ENCODE peak calls at places on chromosomes 7 and 10, in five cellular contexts. One of them, this sample, is unnamed.

GRCh38 chr10:75211007-75211735 is 575 bp downstream of the VDAC2 start:
- DNase-seq in fibroblast of lung: peak
- DNase-seq in cardiac fibroblast: peak
- DNase-seq in transverse colon: peak
- DNase-seq in pancreas: no peak
- DNase-seq in this sample: no peak

GRCh38 chr7:24346129-24346528 is 62.1 kb downstream of the NPY start:
- DNase-seq in fibroblast of lung: no peak
- DNase-seq in cardiac fibroblast: no peak
- DNase-seq in transverse colon: no peak
- DNase-seq in pancreas: no peak
- DNase-seq in this sample: no peak

GRCh38 chr7:29957921-29958320 is 31.7 kb downstream of the SCRN1 start:
- DNase-seq in fibroblast of lung: no peak
- DNase-seq in cardiac fibroblast: no peak
- DNase-seq in transverse colon: no peak
- DNase-seq in pancreas: no peak
- DNase-seq in this sample: no peak

GRCh38 chr10:97072851-97073665 is 112.7 kb downstream of the SLIT1 start:
- DNase-seq in fibroblast of lung: peak
- DNase-seq in cardiac fibroblast: peak
- DNase-seq in transverse colon: peak
- DNase-seq in pancreas: peak
- DNase-seq in this sample: peak

GRCh38 chr7:93359520-93360198 is 127.5 kb downstream of the VPS50 start:
- DNase-seq in fibroblast of lung: no peak
- DNase-seq in cardiac fibroblast: no peak
- DNase-seq in transverse colon: no peak
- DNase-seq in pancreas: no peak
- DNase-seq in this sample: no peak

GRCh38 chr7:29955799-29956476 is 33.7 kb downstream of the SCRN1 start:
- DNase-seq in fibroblast of lung: no peak
- DNase-seq in cardiac fibroblast: no peak
- DNase-seq in transverse colon: peak
- DNase-seq in pancreas: no peak
- DNase-seq in this sample: no peak

GRCh38 chr7:43123457-43123856 is 11.0 kb downstream of the HECW1 start:
- DNase-seq in fibroblast of lung: no peak
- DNase-seq in cardiac fibroblast: no peak
- DNase-seq in transverse colon: no peak
- DNase-seq in pancreas: no peak
- DNase-seq in this sample: no peak

GRCh38 chr7:95526128-95526738 is 40.5 kb downstream of the ASB4 start:
- DNase-seq in fibroblast of lung: no peak
- DNase-seq in cardiac fibroblast: no peak
- DNase-seq in transverse colon: no peak
- DNase-seq in pancreas: no peak
- DNase-seq in this sample: no peak

GRCh38 chr10:20085115-20085514 is 268.9 kb downstream of the PLXDC2 start:
- DNase-seq in fibroblast of lung: no peak
- DNase-seq in cardiac fibroblast: no peak
- DNase-seq in transverse colon: no peak
- DNase-seq in pancreas: no peak
- DNase-seq in this sample: no peak

GRCh38 chr10:76311752-76312699 is 880.6 kb downstream of the LRMDA start:
- DNase-seq in fibroblast of lung: no peak
- DNase-seq in cardiac fibroblast: peak
- DNase-seq in transverse colon: no peak
- DNase-seq in pancreas: peak
- DNase-seq in this sample: no peak

GRCh38 chr10:132264966-132265877 is 42.5 kb downstream of the STK32C start:
- DNase-seq in fibroblast of lung: peak
- DNase-seq in cardiac fibroblast: peak
- DNase-seq in transverse colon: no peak
- DNase-seq in pancreas: no peak
- DNase-seq in this sample: no peak

GRCh38 chr10:58404001-58404400 is 18.8 kb downstream of the TFAM start:
- DNase-seq in fibroblast of lung: no peak
- DNase-seq in cardiac fibroblast: no peak
- DNase-seq in transverse colon: no peak
- DNase-seq in pancreas: no peak
- DNase-seq in this sample: no peak

GRCh38 chr10:23439452-23439919 is 611 bp downstream of the OTUD1 start:
- DNase-seq in fibroblast of lung: peak
- DNase-seq in cardiac fibroblast: peak
- DNase-seq in transverse colon: no peak
- DNase-seq in pancreas: no peak
- DNase-seq in this sample: no peak

GRCh38 chr10:96703358-96703757 is 17.0 kb downstream of the PIK3AP1 start:
- DNase-seq in fibroblast of lung: no peak
- DNase-seq in cardiac fibroblast: no peak
- DNase-seq in transverse colon: no peak
- DNase-seq in pancreas: no peak
- DNase-seq in this sample: no peak

GRCh38 chr10:113058175-113058961 is 108.3 kb downstream of the TCF7L2 start:
- DNase-seq in fibroblast of lung: peak
- DNase-seq in cardiac fibroblast: peak
- DNase-seq in transverse colon: peak
- DNase-seq in pancreas: no peak
- DNase-seq in this sample: no peak

GRCh38 chr7:14336256-14336655 is 346.8 kb upstream of the ETV1 start:
- DNase-seq in fibroblast of lung: no peak
- DNase-seq in cardiac fibroblast: no peak
- DNase-seq in transverse colon: no peak
- DNase-seq in pancreas: no peak
- DNase-seq in this sample: no peak

GRCh38 chr10:118907051-118907450 is 122.5 kb upstream of the NANOS1 start:
- DNase-seq in fibroblast of lung: no peak
- DNase-seq in cardiac fibroblast: no peak
- DNase-seq in transverse colon: no peak
- DNase-seq in pancreas: no peak
- DNase-seq in this sample: no peak

GRCh38 chr10:25175527-25176420 is 973 bp downstream of the GPR158 start:
- DNase-seq in fibroblast of lung: peak
- DNase-seq in cardiac fibroblast: peak
- DNase-seq in transverse colon: peak
- DNase-seq in pancreas: peak
- DNase-seq in this sample: no peak

GRCh38 chr7:818031-818699 is 14.1 kb upstream of the SUN1 start:
- DNase-seq in fibroblast of lung: peak
- DNase-seq in cardiac fibroblast: peak
- DNase-seq in transverse colon: no peak
- DNase-seq in pancreas: no peak
- DNase-seq in this sample: peak

GRCh38 chr10:127579640-127580039 is 30.5 kb downstream of the NPS start:
- DNase-seq in fibroblast of lung: no peak
- DNase-seq in cardiac fibroblast: no peak
- DNase-seq in transverse colon: no peak
- DNase-seq in pancreas: no peak
- DNase-seq in this sample: no peak

GRCh38 chr7:51031216-51031615 is 248.5 kb upstream of the GRB10 start:
- DNase-seq in fibroblast of lung: no peak
- DNase-seq in cardiac fibroblast: no peak
- DNase-seq in transverse colon: no peak
- DNase-seq in pancreas: peak
- DNase-seq in this sample: no peak

GRCh38 chr10:108544500-108545120 is 1378.7 kb downstream of the XPNPEP1 start:
- DNase-seq in fibroblast of lung: peak
- DNase-seq in cardiac fibroblast: peak
- DNase-seq in transverse colon: peak
- DNase-seq in pancreas: peak
- DNase-seq in this sample: no peak

GRCh38 chr7:141960687-141961422 is 12.7 kb downstream of the TAS2R38 start:
- DNase-seq in fibroblast of lung: no peak
- DNase-seq in cardiac fibroblast: no peak
- DNase-seq in transverse colon: no peak
- DNase-seq in pancreas: no peak
- DNase-seq in this sample: no peak

DNA sequence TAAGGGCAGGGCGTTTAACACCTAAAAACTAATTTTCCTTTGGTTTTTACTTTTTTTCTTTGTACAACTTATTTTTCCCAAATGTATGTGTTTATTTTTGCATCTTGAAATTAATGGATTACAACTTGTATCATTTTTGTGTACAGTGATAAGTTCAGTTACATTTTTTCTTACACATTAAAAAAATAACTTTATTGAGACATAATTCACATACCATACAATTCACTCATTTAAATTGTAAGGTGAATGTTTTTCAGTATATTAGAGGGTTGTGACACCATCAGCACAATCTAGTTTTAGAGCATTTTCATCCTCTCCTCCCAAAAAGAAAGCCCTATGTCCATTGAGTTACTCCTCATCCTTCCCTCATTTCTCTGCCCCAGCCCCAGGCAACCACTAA is 11.6 kb downstream of the OGDH start:
- DNase-seq in fibroblast of lung: no peak
- DNase-seq in cardiac fibroblast: no peak
- DNase-seq in transverse colon: no peak
- DNase-seq in pancreas: no peak
- DNase-seq in this sample: no peak
- H3K4me3 ChIP-seq in fibroblast of lung: no peak
- H3K4me3 ChIP-seq in cardiac fibroblast: no peak
- H3K4me3 ChIP-seq in transverse colon: no peak
- H3K4me3 ChIP-seq in pancreas: no peak
- H3K4me3 ChIP-seq in this sample: no peak

DNA sequence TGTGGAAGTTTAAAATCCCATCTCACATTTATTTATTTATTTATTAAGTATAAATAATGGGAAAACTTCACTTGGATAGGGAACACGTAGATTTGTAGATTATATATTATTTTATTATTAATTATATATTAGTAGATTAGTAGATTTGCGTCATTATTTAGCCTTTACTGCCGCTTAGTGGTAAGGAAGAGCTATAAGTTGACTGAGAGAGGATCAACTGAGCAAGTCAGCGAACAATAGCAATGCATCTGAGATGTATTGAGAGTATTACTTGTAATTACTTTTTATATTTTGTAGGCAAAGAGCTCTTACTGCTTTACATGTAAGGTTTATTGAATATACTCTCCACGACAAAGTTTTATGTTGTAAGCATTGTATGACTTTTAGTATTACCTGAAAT is 244.5 kb upstream of the ANKRD30A start:
- DNase-seq in fibroblast of lung: peak
- DNase-seq in cardiac fibroblast: peak
- DNase-seq in transverse colon: no peak
- DNase-seq in pancreas: no peak
- DNase-seq in this sample: peak
- TF ChIP-seq CTCF in fibroblast of lung: peak
- TF ChIP-seq CTCF in cardiac fibroblast: peak
- TF ChIP-seq CTCF in transverse colon: no peak
- TF ChIP-seq CTCF in pancreas: no peak
- TF ChIP-seq CTCF in this sample: peak

GRCh38 chr10:64344211-64344610 is 823.0 kb downstream of the REEP3 start:
- DNase-seq in fibroblast of lung: no peak
- DNase-seq in cardiac fibroblast: no peak
- DNase-seq in transverse colon: no peak
- DNase-seq in pancreas: no peak
- DNase-seq in this sample: no peak

GRCh38 chr10:64350665-64351064 is 829.5 kb downstream of the REEP3 start:
- DNase-seq in fibroblast of lung: no peak
- DNase-seq in cardiac fibroblast: no peak
- DNase-seq in transverse colon: no peak
- DNase-seq in pancreas: no peak
- DNase-seq in this sample: no peak

GRCh38 chr10:64345856-64346255 is 824.7 kb downstream of the REEP3 start:
- DNase-seq in fibroblast of lung: no peak
- DNase-seq in cardiac fibroblast: no peak
- DNase-seq in transverse colon: no peak
- DNase-seq in pancreas: no peak
- DNase-seq in this sample: no peak

DNA sequence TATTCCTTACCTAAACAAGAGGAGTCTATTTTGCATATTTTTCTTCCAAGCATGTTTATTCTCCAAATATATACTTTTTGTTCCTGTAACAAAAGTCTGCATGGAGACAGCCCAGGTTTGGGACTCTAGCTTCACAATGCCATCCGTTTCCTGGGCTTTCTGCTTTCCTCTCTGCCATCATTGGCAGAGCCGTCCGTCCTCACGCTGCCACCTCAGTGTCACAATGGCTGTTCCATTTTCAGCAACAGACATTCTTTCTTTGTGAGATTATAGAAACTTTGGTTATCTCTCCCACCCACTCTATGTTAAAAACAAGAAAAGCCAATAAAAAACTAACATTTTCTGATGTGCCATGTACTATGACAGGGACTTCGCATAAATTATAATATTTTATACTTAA is 825.2 kb downstream of the REEP3 start:
- DNase-seq in fibroblast of lung: no peak
- DNase-seq in cardiac fibroblast: no peak
- DNase-seq in transverse colon: no peak
- DNase-seq in pancreas: no peak
- DNase-seq in this sample: no peak
- H3K4me3 ChIP-seq in fibroblast of lung: no peak
- H3K4me3 ChIP-seq in cardiac fibroblast: no peak
- H3K4me3 ChIP-seq in transverse colon: no peak
- H3K4me3 ChIP-seq in pancreas: no peak
- H3K4me3 ChIP-seq in this sample: no peak

GRCh38 chr7:101743241-101743994 is 74.0 kb upstream of the CUX1 start:
- DNase-seq in fibroblast of lung: peak
- DNase-seq in cardiac fibroblast: peak
- DNase-seq in transverse colon: peak
- DNase-seq in pancreas: peak
- DNase-seq in this sample: peak
- TF ChIP-seq CTCF in fibroblast of lung: peak
- TF ChIP-seq CTCF in cardiac fibroblast: peak
- TF ChIP-seq CTCF in transverse colon: no peak
- TF ChIP-seq CTCF in pancreas: no peak
- TF ChIP-seq CTCF in this sample: peak

GRCh38 chr10:27997865-27998177 is 1.1 kb downstream of the ODAD2 start:
- DNase-seq in fibroblast of lung: no peak
- DNase-seq in cardiac fibroblast: no peak
- DNase-seq in transverse colon: no peak
- DNase-seq in pancreas: no peak
- DNase-seq in this sample: no peak

GRCh38 chr10:27995311-27995710 is 3.6 kb downstream of the ODAD2 start:
- DNase-seq in fibroblast of lung: no peak
- DNase-seq in cardiac fibroblast: no peak
- DNase-seq in transverse colon: no peak
- DNase-seq in pancreas: no peak
- DNase-seq in this sample: no peak

GRCh38 chr10:27998178-27998953 is 513 bp downstream of the ODAD2 start:
- DNase-seq in fibroblast of lung: peak
- DNase-seq in cardiac fibroblast: peak
- DNase-seq in transverse colon: peak
- DNase-seq in pancreas: peak
- DNase-seq in this sample: peak

GRCh38 chr10:28001353-28001752 is 2.5 kb upstream of the ODAD2 start:
- DNase-seq in fibroblast of lung: no peak
- DNase-seq in cardiac fibroblast: no peak
- DNase-seq in transverse colon: no peak
- DNase-seq in pancreas: no peak
- DNase-seq in this sample: no peak

GRCh38 chr10:27998954-27999275 is at the start of gene ODAD2:
- DNase-seq in fibroblast of lung: no peak
- DNase-seq in cardiac fibroblast: no peak
- DNase-seq in transverse colon: no peak
- DNase-seq in pancreas: no peak
- DNase-seq in this sample: no peak
- H3K4me3 ChIP-seq in fibroblast of lung: peak
- H3K4me3 ChIP-seq in cardiac fibroblast: peak
- H3K4me3 ChIP-seq in transverse colon: peak
- H3K4me3 ChIP-seq in pancreas: peak
- H3K4me3 ChIP-seq in this sample: peak

GRCh38 chr7:6256709-6257535 is 15.5 kb downstream of the CYTH3 start:
- DNase-seq in fibroblast of lung: peak
- DNase-seq in cardiac fibroblast: peak
- DNase-seq in transverse colon: peak
- DNase-seq in pancreas: no peak
- DNase-seq in this sample: peak
- TF ChIP-seq CTCF in fibroblast of lung: no peak
- TF ChIP-seq CTCF in cardiac fibroblast: no peak
- TF ChIP-seq CTCF in transverse colon: no peak
- TF ChIP-seq CTCF in pancreas: no peak
- TF ChIP-seq CTCF in this sample: no peak